ENCODE peak calls at places on chromosomes 13 and 19, in five cellular contexts. One of them, this sample, is unnamed.

GRCh38 chr13:80931766-80932165 is 590.8 kb upstream of the SPRY2 start:
- DNase-seq in GM23338: no peak
- DNase-seq in SK-N-SH: no peak
- DNase-seq in stomach: no peak
- DNase-seq in transverse colon: no peak
- DNase-seq in this sample: no peak

GRCh38 chr13:111401151-111401550 is 80.7 kb downstream of the TEX29 start:
- DNase-seq in GM23338: no peak
- DNase-seq in stomach: no peak
- DNase-seq in SK-N-SH: no peak
- DNase-seq in transverse colon: no peak
- DNase-seq in this sample: no peak

GRCh38 chr13:78022164-78022877 is 103.7 kb upstream of the EDNRB start:
- DNase-seq in stomach: peak
- DNase-seq in SK-N-SH: no peak
- DNase-seq in GM23338: no peak
- DNase-seq in transverse colon: peak
- DNase-seq in this sample: no peak

GRCh38 chr13:48078251-48078656 is 16.6 kb downstream of the MED4 start:
- DNase-seq in GM23338: peak
- DNase-seq in transverse colon: peak
- DNase-seq in stomach: no peak
- DNase-seq in SK-N-SH: no peak
- DNase-seq in this sample: no peak

GRCh38 chr19:55482128-55482961 is 2.6 kb upstream of the NAT14 start:
- DNase-seq in stomach: no peak
- DNase-seq in transverse colon: no peak
- DNase-seq in SK-N-SH: no peak
- DNase-seq in GM23338: peak
- DNase-seq in this sample: no peak

GRCh38 chr13:40613954-40614353 is 52.5 kb downstream of the FOXO1 start:
- DNase-seq in SK-N-SH: no peak
- DNase-seq in transverse colon: no peak
- DNase-seq in GM23338: no peak
- DNase-seq in stomach: no peak
- DNase-seq in this sample: no peak

GRCh38 chr13:111664696-111665095 is 344.3 kb downstream of the TEX29 start:
- DNase-seq in transverse colon: no peak
- DNase-seq in stomach: no peak
- DNase-seq in SK-N-SH: no peak
- DNase-seq in GM23338: no peak
- DNase-seq in this sample: no peak

GRCh38 chr19:29779921-29780320 is 31.9 kb upstream of the CCNE1 start:
- DNase-seq in stomach: no peak
- DNase-seq in transverse colon: no peak
- DNase-seq in SK-N-SH: no peak
- DNase-seq in GM23338: peak
- DNase-seq in this sample: no peak

GRCh38 chr19:48735031-48735615 is 5.3 kb downstream of the RASIP1 start:
- DNase-seq in transverse colon: peak
- DNase-seq in GM23338: peak
- DNase-seq in stomach: no peak
- DNase-seq in SK-N-SH: no peak
- DNase-seq in this sample: no peak

GRCh38 chr13:85586422-85586831 is 212.8 kb downstream of the SLITRK6 start:
- DNase-seq in SK-N-SH: no peak
- DNase-seq in transverse colon: no peak
- DNase-seq in stomach: no peak
- DNase-seq in GM23338: no peak
- DNase-seq in this sample: no peak

GRCh38 chr19:35281303-35281702 is 1.0 kb upstream of the HAMP start:
- DNase-seq in transverse colon: no peak
- DNase-seq in stomach: no peak
- DNase-seq in GM23338: no peak
- DNase-seq in SK-N-SH: no peak
- DNase-seq in this sample: no peak

DNA sequence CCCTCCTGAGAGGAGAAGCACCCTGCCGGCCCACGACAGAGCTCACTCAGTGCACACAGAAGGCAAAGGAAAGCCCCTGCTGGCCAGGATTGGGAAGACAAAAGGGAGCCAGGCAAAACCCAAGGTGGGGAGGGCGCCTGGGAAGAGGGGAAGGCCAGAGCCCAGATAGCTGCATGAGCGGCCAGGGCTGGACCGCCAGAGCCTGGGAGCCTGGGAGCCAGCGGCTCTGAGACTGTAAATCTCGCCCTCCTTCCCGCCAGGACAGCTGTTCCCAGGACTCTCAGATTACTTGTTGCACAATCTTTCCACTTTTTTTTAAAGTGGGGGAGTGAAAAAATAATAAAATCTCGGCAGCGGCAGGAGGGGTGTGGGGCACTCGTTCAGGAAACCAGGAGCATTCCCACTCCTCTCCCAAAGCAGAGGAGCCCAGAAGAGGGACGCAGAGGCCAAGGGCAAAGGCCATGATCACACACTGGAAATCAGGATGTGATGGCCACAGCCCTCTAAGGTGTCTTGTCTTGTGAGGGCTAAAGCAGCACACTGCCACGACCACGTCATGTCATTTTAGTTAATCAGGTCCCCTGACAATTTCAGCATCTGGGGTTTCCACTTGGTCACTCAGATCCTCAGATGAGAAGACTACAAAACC is 19.6 kb upstream of the EPHX3 start:
- DNase-seq in transverse colon: peak
- DNase-seq in GM23338: peak
- DNase-seq in SK-N-SH: peak
- DNase-seq in stomach: peak
- DNase-seq in this sample: no peak
- TF ChIP-seq CTCF in transverse colon: peak
- TF ChIP-seq CTCF in GM23338: peak
- TF ChIP-seq CTCF in SK-N-SH: peak
- TF ChIP-seq CTCF in stomach: no peak
- TF ChIP-seq CTCF in this sample: no peak

GRCh38 chr19:43668406-43669158 is 1.4 kb downstream of the PLAUR start:
- DNase-seq in transverse colon: peak
- DNase-seq in stomach: peak
- DNase-seq in GM23338: peak
- DNase-seq in SK-N-SH: peak
- DNase-seq in this sample: peak
- TF ChIP-seq POLR2AphosphoS5 in transverse colon: peak
- TF ChIP-seq POLR2AphosphoS5 in stomach: peak
- TF ChIP-seq POLR2AphosphoS5 in GM23338: peak
- TF ChIP-seq POLR2AphosphoS5 in SK-N-SH: peak
- TF ChIP-seq POLR2AphosphoS5 in this sample: peak

GRCh38 chr19:6751189-6751588 is 11.7 kb downstream of the TRIP10 start:
- DNase-seq in GM23338: no peak
- DNase-seq in transverse colon: no peak
- DNase-seq in SK-N-SH: no peak
- DNase-seq in stomach: no peak
- DNase-seq in this sample: no peak

GRCh38 chr19:6752257-6753177 is 13.0 kb downstream of the TRIP10 start:
- DNase-seq in SK-N-SH: no peak
- DNase-seq in stomach: no peak
- DNase-seq in transverse colon: peak
- DNase-seq in GM23338: peak
- DNase-seq in this sample: no peak

GRCh38 chr19:6754136-6754535 is 13.1 kb downstream of the SH2D3A start:
- DNase-seq in stomach: no peak
- DNase-seq in transverse colon: no peak
- DNase-seq in SK-N-SH: no peak
- DNase-seq in GM23338: no peak
- DNase-seq in this sample: no peak

GRCh38 chr19:6754653-6755463 is 12.4 kb downstream of the SH2D3A start:
- DNase-seq in transverse colon: no peak
- DNase-seq in GM23338: no peak
- DNase-seq in SK-N-SH: no peak
- DNase-seq in stomach: no peak
- DNase-seq in this sample: no peak

GRCh38 chr19:6753178-6754031 is 13.8 kb downstream of the SH2D3A start:
- DNase-seq in stomach: peak
- DNase-seq in transverse colon: peak
- DNase-seq in GM23338: peak
- DNase-seq in SK-N-SH: peak
- DNase-seq in this sample: no peak
- TF ChIP-seq CTCF in stomach: peak
- TF ChIP-seq CTCF in transverse colon: peak
- TF ChIP-seq CTCF in GM23338: peak
- TF ChIP-seq CTCF in SK-N-SH: peak
- TF ChIP-seq CTCF in this sample: no peak

GRCh38 chr19:45767881-45768643 is 990 bp downstream of the SIX5 start:
- DNase-seq in stomach: peak
- DNase-seq in transverse colon: peak
- DNase-seq in SK-N-SH: peak
- DNase-seq in GM23338: peak
- DNase-seq in this sample: peak
- TF ChIP-seq POLR2AphosphoS5 in stomach: peak
- TF ChIP-seq POLR2AphosphoS5 in transverse colon: peak
- TF ChIP-seq POLR2AphosphoS5 in SK-N-SH: no peak
- TF ChIP-seq POLR2AphosphoS5 in GM23338: peak
- TF ChIP-seq POLR2AphosphoS5 in this sample: peak

GRCh38 chr19:7879102-7879770 is 5.0 kb upstream of the PRR36 start:
- DNase-seq in transverse colon: no peak
- DNase-seq in SK-N-SH: no peak
- DNase-seq in GM23338: no peak
- DNase-seq in stomach: no peak
- DNase-seq in this sample: no peak
- TF ChIP-seq CTCF in transverse colon: no peak
- TF ChIP-seq CTCF in SK-N-SH: no peak
- TF ChIP-seq CTCF in GM23338: no peak
- TF ChIP-seq CTCF in stomach: no peak
- TF ChIP-seq CTCF in this sample: no peak

GRCh38 chr19:40224342-40225148 is 1.9 kb downstream of the CCNP start:
- DNase-seq in transverse colon: no peak
- DNase-seq in GM23338: no peak
- DNase-seq in stomach: no peak
- DNase-seq in SK-N-SH: no peak
- DNase-seq in this sample: no peak
- TF ChIP-seq POLR2AphosphoS5 in transverse colon: no peak
- TF ChIP-seq POLR2AphosphoS5 in GM23338: no peak
- TF ChIP-seq POLR2AphosphoS5 in stomach: no peak
- TF ChIP-seq POLR2AphosphoS5 in SK-N-SH: no peak
- TF ChIP-seq POLR2AphosphoS5 in this sample: no peak